ENCODE peak calls at places on chromosomes 4 and X, in five cellular contexts. Z is heart left ventricle, J is fibroblast of lung, L is Peyer's patch, Y is PC-3. C is an unnamed sample. For H3K4me1, the result is how much of the 10 kb centered on the place peaks cover.

GRCh38 chr4:86909540-86909939 is 17.3 kb upstream of the C4orf36 start:
- DNase-seq in Z (no peak), J (no peak), L (no peak), Y (no peak), C (no peak)

GRCh38 chr4:15034071-15034764 is 31.9 kb downstream of the CPEB2 start:
- DNase-seq in Z (peak), J (no peak), L (no peak), Y (peak), C (no peak)

GRCh38 chrX:132444936-132445335 is 43.9 kb downstream of the MBNL3 start:
- DNase-seq in Z (no peak), J (no peak), L (no peak), Y (peak), C (no peak)

GRCh38 chr4:94766856-94767255 is 9.1 kb downstream of the BMPR1B start:
- DNase-seq in Z (no peak), J (no peak), L (no peak), Y (peak), C (no peak)

GRCh38 chr4:101229116-101229515 is 118.2 kb downstream of the PPP3CA start:
- DNase-seq in Z (no peak), J (peak), L (no peak), Y (no peak), C (no peak)

GRCh38 chr4:117421706-117422105 is 336.3 kb upstream of the TRAM1L1 start:
- DNase-seq in Z (no peak), J (no peak), L (no peak), Y (no peak), C (no peak)

GRCh38 chr4:65538571-65538970 is 131.7 kb downstream of the EPHA5 start:
- DNase-seq in Z (no peak), J (no peak), L (no peak), Y (peak), C (no peak)

GRCh38 chr4:72031868-72032619 is at the start of gene NPFFR2:
- DNase-seq in Z (peak), J (no peak), L (peak), Y (no peak), C (no peak)

GRCh38 chr4:155777971-155778710 is 19.3 kb downstream of the GUCY1B1 start:
- DNase-seq in Z (no peak), J (peak), L (no peak), Y (peak), C (no peak)

GRCh38 chr4:182925298-182925738 is 8.1 kb upstream of the DCTD start:
- DNase-seq in Z (peak), J (peak), L (peak), Y (peak), C (peak)

GRCh38 chrX:8879750-8880149 is 78.6 kb upstream of the FAM9A start:
- DNase-seq in Z (no peak), J (peak), L (no peak), Y (peak), C (no peak)

GRCh38 chr4:23290656-23291055 is 597.9 kb downstream of the GBA3 start:
- DNase-seq in Z (no peak), J (no peak), L (no peak), Y (peak), C (no peak)

GRCh38 chrX:119541188-119541587 is 24.0 kb downstream of the STEEP1 start:
- DNase-seq in Z (no peak), J (peak), L (no peak), Y (peak), C (no peak)

GRCh38 chrX:39150621-39151020 is 349.4 kb downstream of the MID1IP1 start:
- DNase-seq in Z (no peak), J (no peak), L (no peak), Y (no peak), C (no peak)

GRCh38 chr4:183130328-183131155 is 31.5 kb downstream of the WWC2 start:
- DNase-seq in Z (peak), J (no peak), L (no peak), Y (peak), C (no peak)

GRCh38 chr4:151584101-151584500 is 175.1 kb downstream of the FHIP1A start:
- DNase-seq in Z (no peak), J (no peak), L (no peak), Y (no peak), C (no peak)

DNA sequence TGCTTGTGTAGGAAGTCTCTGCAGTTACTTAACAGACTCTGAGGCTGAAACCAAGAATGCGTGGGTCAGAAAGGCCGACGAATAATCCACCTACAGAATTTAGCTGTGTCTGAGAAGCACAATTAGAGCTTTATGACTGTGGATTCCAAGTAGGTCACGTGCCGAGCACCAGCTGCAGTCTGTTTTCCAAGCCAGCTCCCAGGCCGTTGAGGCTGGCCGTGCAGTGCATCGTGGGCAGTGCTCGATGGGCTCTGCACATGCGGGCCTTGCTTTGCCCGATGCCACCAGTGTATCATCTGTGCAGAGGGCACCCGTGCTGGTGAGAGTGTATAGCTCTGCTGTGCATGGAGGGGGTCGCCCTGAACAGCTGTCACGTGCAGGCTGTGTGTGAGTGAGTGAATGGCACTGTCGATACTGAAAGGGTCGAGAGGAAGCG is 67.5 kb upstream of the CLDN34 start:
- DNase-seq in Z (no peak), J (peak), L (no peak), Y (no peak), C (no peak)
- H3K4me1 ChIP-seq in Z (under half), J (under half), L (under half), Y (under half), C (under half)

DNA sequence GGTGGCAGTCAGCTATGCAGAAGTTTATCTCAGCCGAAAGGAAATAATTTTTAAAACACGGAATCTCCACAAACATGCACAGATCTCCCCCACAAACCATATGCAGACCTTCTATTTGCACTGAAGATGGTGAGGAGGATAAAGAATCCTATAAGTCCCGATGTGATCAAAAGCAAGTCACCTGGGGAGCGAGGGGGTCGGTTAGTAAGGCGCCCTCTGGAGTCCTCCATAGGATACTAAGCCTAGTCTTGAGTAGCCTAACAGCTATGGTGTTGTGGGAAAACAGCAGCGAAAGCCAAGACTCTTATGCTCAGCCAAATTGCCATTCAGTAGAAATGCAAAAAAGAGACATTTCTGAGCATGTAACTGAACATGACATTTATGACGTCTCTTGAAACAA is 210.9 kb downstream of the FRMPD4 start:
- DNase-seq in Z (no peak), J (no peak), L (no peak), Y (no peak), C (no peak)
- TF ChIP-seq CTCF in Z (no peak), J (no peak), L (no peak), Y (peak), C (no peak)

GRCh38 chrX:40446927-40447326 is 133.8 kb upstream of the ATP6AP2 start:
- DNase-seq in Z (peak), J (no peak), L (no peak), Y (no peak), C (peak)

GRCh38 chrX:40449396-40449795 is 131.4 kb upstream of the ATP6AP2 start:
- DNase-seq in Z (no peak), J (no peak), L (no peak), Y (no peak), C (no peak)

GRCh38 chrX:40449956-40450701 is 130.6 kb upstream of the ATP6AP2 start:
- DNase-seq in Z (no peak), J (no peak), L (no peak), Y (no peak), C (no peak)

GRCh38 chrX:40444798-40445496 is 135.8 kb upstream of the ATP6AP2 start:
- DNase-seq in Z (no peak), J (no peak), L (no peak), Y (peak), C (no peak)

DNA sequence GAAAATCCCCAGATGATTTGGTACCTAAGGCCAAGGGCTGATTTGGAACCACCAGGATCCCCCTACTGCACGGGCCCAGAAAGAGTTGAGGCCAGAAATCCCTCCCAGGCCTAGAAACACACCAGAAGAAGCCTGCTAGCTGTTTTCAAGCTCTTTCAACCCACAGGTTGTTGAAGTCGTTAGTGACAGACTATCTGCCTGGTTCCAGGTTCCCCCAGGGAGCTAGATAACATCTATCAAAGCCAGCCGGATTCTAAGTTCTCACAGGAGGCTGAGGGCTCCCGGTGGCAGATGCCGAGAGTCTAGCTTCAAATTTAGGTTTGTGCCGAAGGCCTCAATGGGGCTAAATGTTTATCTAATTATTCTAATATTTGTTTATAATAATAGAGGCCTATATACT is 132.0 kb upstream of the ATP6AP2 start:
- DNase-seq in Z (no peak), J (no peak), L (no peak), Y (no peak), C (no peak)
- H3K4me1 ChIP-seq in Z (under half), J (under half), L (under half), Y (under half), C (under half)

DNA sequence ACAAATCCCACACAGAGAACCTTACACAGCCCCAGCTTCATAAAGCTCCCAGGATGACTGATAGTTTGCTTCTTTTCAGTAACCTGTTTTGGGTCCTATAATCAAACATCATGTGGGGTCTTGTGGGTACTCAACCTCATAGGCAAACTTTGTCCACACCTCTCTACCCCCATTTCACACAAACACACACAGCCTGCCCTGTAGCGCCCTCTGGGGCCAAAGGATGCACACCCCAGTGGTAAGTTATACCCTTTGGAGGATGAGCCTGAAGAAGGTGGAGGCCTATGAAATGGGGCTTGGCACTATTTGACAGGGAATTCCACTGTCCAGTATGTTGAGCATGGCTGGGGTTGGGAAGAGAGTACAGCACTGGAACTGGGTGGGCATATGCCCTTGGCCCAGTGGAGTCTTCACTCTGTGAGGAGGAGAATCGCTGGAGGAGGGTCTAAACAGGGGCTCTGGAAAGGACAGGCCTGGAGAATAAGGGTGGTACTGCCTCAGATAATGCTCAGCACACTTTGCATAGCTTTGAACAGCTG is 30.5 kb upstream of the COL25A1 start:
- DNase-seq in Z (no peak), J (no peak), L (no peak), Y (no peak), C (no peak)
- TF ChIP-seq CTCF in Z (no peak), J (no peak), L (no peak), Y (peak), C (no peak)

GRCh38 chrX:149032449-149032848 is 472.7 kb downstream of the IDS start:
- DNase-seq in Z (no peak), J (no peak), L (no peak), Y (no peak), C (no peak)
- H3K4me1 ChIP-seq in Z (under half), J (under half), L (under half), Y (under half), C (under half)

DNA sequence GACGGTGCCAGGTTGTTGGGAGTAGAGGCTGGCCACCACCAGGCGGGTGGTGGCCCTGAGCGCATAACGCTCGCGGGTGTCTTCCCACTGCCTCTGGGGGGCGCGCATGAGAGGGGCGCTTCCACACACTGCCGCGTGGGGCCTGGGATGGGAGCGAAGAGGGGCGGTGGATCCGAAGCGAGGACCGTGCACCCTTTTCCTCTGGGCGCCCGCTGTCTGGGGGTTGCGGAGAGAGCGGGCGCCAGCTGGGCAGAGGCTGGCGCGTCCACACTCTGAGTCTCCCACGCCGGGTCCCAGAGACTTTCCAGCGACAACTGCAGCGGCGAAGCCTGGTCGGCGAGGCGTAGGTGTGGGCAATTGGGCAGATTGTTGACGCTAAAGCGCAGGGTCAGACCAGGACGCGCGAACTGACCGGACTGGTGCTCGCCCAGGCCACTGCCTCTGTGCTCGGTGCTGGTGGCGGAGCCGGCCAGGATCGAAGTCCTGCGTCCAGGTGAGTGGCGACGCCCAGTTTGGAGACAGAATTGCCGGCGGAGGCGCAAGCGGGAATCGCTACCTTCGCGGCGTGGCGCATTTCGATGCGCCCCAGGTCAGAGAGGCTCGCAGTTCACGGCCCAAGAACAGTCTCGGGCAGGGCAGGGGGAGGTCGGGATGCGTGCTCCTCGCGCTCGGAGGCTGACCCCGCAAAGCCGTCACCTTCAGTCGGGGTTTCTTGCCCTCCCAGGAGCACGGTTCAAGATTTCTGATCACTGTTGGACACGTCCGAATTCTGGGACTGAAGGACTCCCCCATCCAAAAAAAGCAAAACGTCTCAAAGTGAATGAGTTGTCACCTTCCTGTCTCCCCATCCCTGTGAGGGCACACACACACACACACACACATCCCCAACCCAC is 2.6 kb upstream of the HMX1 start:
- DNase-seq in Z (no peak), J (no peak), L (no peak), Y (no peak), C (no peak)
- TF ChIP-seq CTCF in Z (no peak), J (no peak), L (no peak), Y (peak), C (no peak)

DNA sequence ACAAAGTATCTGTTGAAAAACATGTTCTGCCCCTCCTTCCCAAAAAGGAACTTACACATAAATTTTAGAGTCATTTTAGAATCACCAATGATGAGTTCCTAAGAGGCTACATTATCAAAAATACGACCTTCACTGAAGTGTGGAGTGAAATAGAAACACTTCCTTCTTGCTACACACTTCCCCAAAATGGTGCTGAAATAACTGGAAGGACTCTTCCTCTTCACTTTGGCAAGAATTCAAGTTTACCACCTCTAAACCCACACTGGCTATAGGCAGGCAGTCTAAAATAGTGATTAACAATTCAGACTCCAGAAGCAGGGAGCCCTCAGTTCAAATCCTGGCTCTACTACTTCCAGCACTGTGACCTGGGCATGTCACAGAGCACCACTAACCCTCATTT is 103.1 kb downstream of the PARM1 start:
- DNase-seq in Z (no peak), J (no peak), L (no peak), Y (no peak), C (no peak)
- H3K4me1 ChIP-seq in Z (under half), J (under half), L (under half), Y (under half), C (under half)

C was measured in uterus.